ENCODE peak calls at places on chromosomes 2 and 18, in five cellular contexts. S is naive thymus-derived CD4-positive, alpha-beta T cell; Y is upper lobe of left lung; F is SK-N-MC; N is lung. E is an unnamed sample.
A peak's percentile ranks its signal among the peaks of the same experiment; 100 is the strongest.

GRCh38 chr2:234128606-234129005 is 78.1 kb downstream of the SPP2 start:
- DNase-seq in Y (no peak), S (no peak), F (no peak), N (no peak), E (no peak)

GRCh38 chr2:235567842-235568241 is 74.0 kb downstream of the AGAP1 start:
- DNase-seq in F (no peak), S (no peak), Y (no peak), N (no peak), E (no peak)

GRCh38 chr2:128386066-128386465 is 67.4 kb upstream of the HS6ST1 start:
- DNase-seq in F (no peak), S (no peak), Y (peak; percentile 12), N (no peak), E (no peak)

GRCh38 chr2:11488809-11489208 is 22.8 kb upstream of the E2F6 start:
- DNase-seq in S (no peak), Y (no peak), F (no peak), N (no peak), E (no peak)

GRCh38 chr18:40534748-40535147 is 1420.3 kb upstream of the PIK3C3 start:
- DNase-seq in N (no peak), S (no peak), Y (no peak), F (no peak), E (no peak)

GRCh38 chr18:12934454-12935071 is 13.2 kb upstream of the SEH1L start:
- DNase-seq in F (peak; percentile 26), S (peak; percentile 73), N (peak; percentile 79), Y (peak; percentile 84), E (no peak)

GRCh38 chr2:62340981-62341624 is 145.2 kb downstream of the B3GNT2 start:
- DNase-seq in F (no peak), S (no peak), Y (no peak), N (no peak), E (no peak)

GRCh38 chr2:233832869-233833812 is 21.2 kb downstream of the HJURP start:
- DNase-seq in F (peak; percentile 32), N (no peak), S (no peak), Y (no peak), E (no peak)

GRCh38 chr2:142874293-142874814 is 3.1 kb upstream of the KYNU start:
- DNase-seq in F (peak; percentile 91), Y (peak; percentile 87), S (no peak), N (peak; percentile 47), E (no peak)

GRCh38 chr2:177396630-177397460 is 4.3 kb downstream of the AGPS start:
- DNase-seq in S (no peak), N (no peak), F (no peak), Y (no peak), E (no peak)

GRCh38 chr2:118936286-118936685 is 5.7 kb upstream of the MARCO start:
- DNase-seq in Y (no peak), N (no peak), S (no peak), F (no peak), E (no peak)

GRCh38 chr2:207341816-207342215 is 176.1 kb upstream of the KLF7 start:
- DNase-seq in Y (no peak), S (no peak), F (no peak), N (no peak), E (no peak)

GRCh38 chr2:163670929-163671328 is 64.9 kb downstream of the FIGN start:
- DNase-seq in Y (no peak), N (no peak), F (no peak), S (no peak), E (no peak)

GRCh38 chr2:40220177-40220925 is 231.5 kb downstream of the SLC8A1 start:
- DNase-seq in N (peak; percentile 29), Y (no peak), S (no peak), F (no peak), E (no peak)

GRCh38 chr2:116787808-116788207 is 1026.7 kb upstream of the DDX18 start:
- DNase-seq in N (no peak), Y (no peak), S (no peak), F (no peak), E (no peak)

DNA sequence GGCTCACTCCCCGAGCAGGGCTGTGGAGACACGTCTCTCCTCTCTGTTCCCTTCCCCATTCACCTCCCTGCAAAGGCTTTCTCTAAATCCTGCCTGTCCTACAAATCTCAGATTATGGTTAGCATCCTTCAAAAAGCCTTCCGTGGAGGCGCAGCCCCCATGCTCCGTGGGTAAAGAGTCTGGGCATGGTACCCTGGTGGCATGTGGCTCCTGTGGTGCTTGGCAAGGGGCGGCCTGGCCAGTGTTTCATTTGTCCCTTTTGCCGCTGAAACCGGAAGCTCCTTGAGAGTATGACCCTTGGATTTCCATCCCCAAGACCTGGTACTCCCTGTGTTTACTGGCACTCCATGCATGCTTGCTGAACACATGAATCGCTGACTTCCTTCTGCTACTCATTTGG is 839.3 kb upstream of the SALL3 start:
- DNase-seq in F (no peak), Y (no peak), S (no peak), N (no peak), E (no peak)
- H3K9me3 ChIP-seq in F (no peaks in the 10 kb centered on the region), Y (no peaks in the 10 kb centered on the region), S (no peaks in the 10 kb centered on the region), N (no peaks in the 10 kb centered on the region), E (no peaks in the 10 kb centered on the region)

GRCh38 chr2:19350678-19351401 is 7.6 kb downstream of the OSR1 start:
- DNase-seq in N (no peak), S (no peak), Y (no peak), F (no peak), E (no peak)
- H3K4me3 ChIP-seq in N (no peak overlapping the region), S (no peak overlapping the region), Y (peak overlapping the region; percentile 27), F (no peak overlapping the region), E (no peak overlapping the region)

GRCh38 chr2:191385416-191386160 is 140.4 kb downstream of the MYO1B start:
- DNase-seq in F (no peak), Y (no peak), S (no peak), N (no peak), E (no peak)

GRCh38 chr2:191384829-191385228 is 139.6 kb downstream of the MYO1B start:
- DNase-seq in Y (no peak), F (no peak), N (no peak), S (no peak), E (no peak)

GRCh38 chr2:191383486-191383885 is 138.3 kb downstream of the MYO1B start:
- DNase-seq in S (no peak), N (no peak), Y (no peak), F (no peak), E (no peak)

GRCh38 chr2:191389288-191389687 is 144.1 kb downstream of the MYO1B start:
- DNase-seq in Y (no peak), N (no peak), S (no peak), F (no peak), E (no peak)

DNA sequence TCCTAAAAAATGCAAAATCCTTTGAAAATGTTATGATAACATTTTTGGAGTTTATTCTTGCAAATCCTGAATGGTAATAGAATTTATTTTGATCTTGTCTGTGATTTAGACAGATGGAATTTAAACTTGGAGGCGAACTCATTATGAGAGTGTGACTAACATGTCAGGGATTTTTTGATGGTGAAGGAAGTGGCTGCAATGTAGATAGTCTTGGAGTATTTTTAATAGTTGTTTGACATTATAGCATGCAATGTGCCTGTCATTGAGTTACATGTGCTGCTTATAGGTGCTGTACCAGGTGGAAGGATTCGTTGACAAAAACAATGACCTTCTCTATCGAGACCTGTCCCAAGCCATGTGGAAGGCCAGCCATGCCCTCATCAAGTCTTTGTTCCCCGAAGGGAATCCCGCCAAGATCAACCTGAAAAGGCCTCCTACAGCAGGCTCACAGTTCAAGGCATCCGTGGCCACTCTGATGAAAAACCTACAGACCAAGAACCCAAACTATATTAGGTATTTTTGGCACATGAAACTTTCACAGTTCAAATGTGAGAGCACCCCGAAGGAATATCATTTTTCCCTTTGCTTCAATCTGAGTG is 141.8 kb downstream of the MYO1B start:
- DNase-seq in S (no peak), N (no peak), Y (no peak), F (no peak), E (no peak)
- H3K27ac ChIP-seq in S (no peak overlapping the region), N (peak overlapping the region; percentile 70), Y (peak overlapping the region; percentile 17), F (no peak overlapping the region), E (no peak overlapping the region)

DNA sequence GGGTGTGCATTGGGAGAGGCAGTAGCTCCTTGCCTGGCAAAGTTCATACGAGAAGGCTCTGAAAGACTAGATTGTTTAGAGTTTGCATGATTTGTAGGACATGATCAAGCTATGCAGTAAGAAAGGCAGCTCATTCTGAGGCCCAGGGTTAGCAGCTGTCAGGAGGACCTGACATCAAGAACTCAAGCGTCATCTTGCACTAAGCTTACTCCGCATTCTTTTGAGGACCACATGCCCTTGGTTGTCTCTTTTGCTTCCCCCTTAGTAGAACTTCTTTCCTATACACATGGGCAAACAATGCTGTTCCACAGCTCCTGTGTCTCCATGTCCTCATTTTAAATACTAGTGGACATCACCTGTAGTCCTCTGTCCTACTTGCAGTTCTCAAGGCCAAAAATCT is 14.0 kb downstream of the ZNF532 start:
- DNase-seq in S (no peak), F (no peak), N (no peak), Y (no peak), E (no peak)
- H3K9me3 ChIP-seq in S (no peaks in the 10 kb centered on the region), F (no peaks in the 10 kb centered on the region), N (no peaks in the 10 kb centered on the region), Y (no peaks in the 10 kb centered on the region), E (no peaks in the 10 kb centered on the region)